ENCODE peak calls at places on chromosomes 6 and 20, in five cellular contexts. J, E, O, D and Q are unnamed samples.

GRCh38 chr20:62824476-62825287 is 7.8 kb downstream of the COL9A3 start:
- DNase-seq in J (peak), E (peak), O (peak), D (peak), Q (peak)

GRCh38 chr20:23086056-23086551 is at the start of gene CD93:
- DNase-seq in J (no peak), E (no peak), O (no peak), D (no peak), Q (peak)

GRCh38 chr6:161301338-161301737 is 27.5 kb upstream of the AGPAT4 start:
- DNase-seq in J (peak), E (no peak), O (peak), D (no peak), Q (no peak)

GRCh38 chr6:160263214-160263939 is 4.8 kb upstream of the SLC22A2 start:
- DNase-seq in J (peak), E (no peak), O (peak), D (no peak), Q (no peak)

GRCh38 chr20:56781108-56781739 is 152.1 kb downstream of the TFAP2C start:
- DNase-seq in J (peak), E (no peak), O (no peak), D (peak), Q (no peak)

GRCh38 chr6:150273457-150274309 is 95.1 kb upstream of the IYD start:
- DNase-seq in J (no peak), E (no peak), O (no peak), D (no peak), Q (no peak)

GRCh38 chr6:42194056-42194455 is 700 bp downstream of the GUCA1B start:
- DNase-seq in J (no peak), E (no peak), O (no peak), D (no peak), Q (no peak)

GRCh38 chr6:158411998-158412397 is 99.7 kb downstream of the TULP4 start:
- DNase-seq in J (no peak), E (no peak), O (no peak), D (no peak), Q (no peak)

GRCh38 chr20:19757973-19758887 is at the start of gene RIN2:
- DNase-seq in J (peak), E (peak), O (peak), D (peak), Q (peak)

GRCh38 chr6:35468980-35469710 is 944 bp downstream of the RPL10A start:
- DNase-seq in J (peak), E (no peak), O (no peak), D (no peak), Q (no peak)

DNA sequence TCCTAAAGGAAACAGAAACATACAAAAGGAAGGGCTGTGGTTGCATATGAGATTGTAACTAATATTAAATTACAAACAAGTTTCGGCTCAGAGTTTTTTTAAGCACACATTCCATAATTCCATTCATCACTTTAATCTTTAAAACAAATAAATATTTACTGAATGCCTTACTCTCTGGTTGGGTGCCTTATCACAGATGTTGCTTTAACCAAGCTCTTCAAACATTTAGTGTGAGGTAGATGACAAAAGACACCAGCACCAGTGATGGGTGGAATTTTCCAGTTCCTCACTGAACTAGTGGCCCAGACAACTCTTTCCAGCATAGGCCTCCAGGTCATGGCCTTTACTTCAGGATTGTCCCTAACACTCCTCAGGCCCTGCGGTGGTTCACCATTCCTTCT is 58.7 kb downstream of the ARHGAP18 start:
- DNase-seq in J (peak), E (no peak), O (no peak), D (no peak), Q (no peak)
- H3K4me3 ChIP-seq in J (no peak), E (no peak), O (no peak), D (no peak), Q (no peak)

GRCh38 chr6:6758915-6759654 is 170.6 kb downstream of the LY86 start:
- DNase-seq in J (peak), E (peak), O (peak), D (peak), Q (peak)
- H3K4me3 ChIP-seq in J (peak), E (no peak), O (no peak), D (no peak), Q (peak)

GRCh38 chr6:137734005-137734874 is 132.8 kb upstream of the TNFAIP3 start:
- DNase-seq in J (no peak), E (no peak), O (no peak), D (no peak), Q (no peak)

GRCh38 chr6:137736048-137736846 is 130.8 kb upstream of the TNFAIP3 start:
- DNase-seq in J (no peak), E (no peak), O (no peak), D (no peak), Q (no peak)

GRCh38 chr6:137733353-137733746 is 133.7 kb upstream of the TNFAIP3 start:
- DNase-seq in J (no peak), E (no peak), O (no peak), D (no peak), Q (no peak)

GRCh38 chr6:137736919-137737318 is 130.1 kb upstream of the TNFAIP3 start:
- DNase-seq in J (no peak), E (no peak), O (no peak), D (no peak), Q (no peak)

GRCh38 chr6:137734875-137735182 is 132.2 kb upstream of the TNFAIP3 start:
- DNase-seq in J (peak), E (no peak), O (no peak), D (no peak), Q (no peak)
- H3K4me3 ChIP-seq in J (no peak), E (no peak), O (no peak), D (no peak), Q (no peak)

GRCh38 chr6:155854787-155855186 is 399.1 kb upstream of the NOX3 start:
- DNase-seq in J (no peak), E (no peak), O (no peak), D (no peak), Q (no peak)
- H3K4me3 ChIP-seq in J (no peak), E (no peak), O (no peak), D (no peak), Q (no peak)

GRCh38 chr20:4008877-4009276 is 6.5 kb downstream of the RNF24 start:
- DNase-seq in J (no peak), E (no peak), O (no peak), D (no peak), Q (no peak)
- H3K4me3 ChIP-seq in J (no peak), E (no peak), O (no peak), D (no peak), Q (no peak)

GRCh38 chr20:33394718-33395117 is 6.6 kb downstream of the CDK5RAP1 start:
- DNase-seq in J (no peak), E (no peak), O (no peak), D (no peak), Q (no peak)

GRCh38 chr20:33401922-33402369 is 627 bp upstream of the CDK5RAP1 start:
- DNase-seq in J (peak), E (no peak), O (no peak), D (peak), Q (no peak)

GRCh38 chr20:33401042-33401921 is at the start of gene CDK5RAP1:
- DNase-seq in J (peak), E (peak), O (peak), D (peak), Q (peak)

GRCh38 chr20:33404281-33404680 is 3.0 kb upstream of the CDK5RAP1 start:
- DNase-seq in J (no peak), E (no peak), O (no peak), D (no peak), Q (no peak)

GRCh38 chr20:33399924-33400323 is 1.4 kb downstream of the CDK5RAP1 start:
- DNase-seq in J (peak), E (no peak), O (no peak), D (no peak), Q (no peak)
- H3K4me3 ChIP-seq in J (peak), E (peak), O (no peak), D (no peak), Q (peak)

GRCh38 chr6:99233219-99233618 is 116.3 kb downstream of the FAXC start:
- DNase-seq in J (no peak), E (no peak), O (no peak), D (no peak), Q (no peak)
- H3K4me3 ChIP-seq in J (no peak), E (no peak), O (no peak), D (no peak), Q (no peak)

DNA sequence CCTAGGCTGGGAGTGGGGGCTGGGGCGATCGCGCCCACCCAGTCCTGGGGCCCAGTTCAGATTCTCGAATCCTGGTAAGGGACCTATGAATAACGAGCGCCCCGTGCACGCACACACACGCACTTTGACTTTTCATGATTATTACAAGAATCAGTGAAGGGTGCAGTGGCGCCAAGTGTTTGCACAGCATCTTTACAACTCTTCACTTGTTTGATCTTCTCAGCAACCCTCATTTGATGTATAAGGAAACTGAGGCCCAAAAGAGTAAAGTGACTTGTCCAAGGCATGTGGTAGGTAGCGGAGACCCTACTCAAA is 863 bp upstream of the LRFN2 start:
- DNase-seq in J (no peak), E (no peak), O (no peak), D (no peak), Q (no peak)
- H3K4me3 ChIP-seq in J (no peak), E (peak), O (no peak), D (no peak), Q (peak)

DNA sequence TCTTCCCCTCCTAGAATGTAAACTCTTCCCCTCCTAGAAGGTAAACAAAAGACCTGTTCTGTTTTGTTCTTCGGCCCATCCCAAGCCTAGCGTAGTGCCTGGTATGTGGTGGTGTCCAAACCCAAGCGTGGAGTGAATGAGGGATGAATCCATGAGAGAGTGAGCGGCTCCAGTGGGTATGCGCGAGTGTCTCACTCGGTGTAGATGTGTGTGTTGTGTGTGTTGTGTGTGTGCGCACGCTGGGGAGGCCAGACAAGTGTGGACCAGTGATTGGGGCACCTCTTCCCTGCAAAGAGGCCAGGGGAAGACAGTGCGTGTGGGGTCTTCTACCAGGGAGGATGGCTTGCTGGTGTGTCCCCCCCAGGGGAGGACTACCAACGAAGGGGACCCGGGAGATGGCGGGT is 392 bp upstream of the SLC2A10 start:
- DNase-seq in J (no peak), E (peak), O (peak), D (no peak), Q (peak)
- H3K4me3 ChIP-seq in J (peak), E (peak), O (peak), D (no peak), Q (peak)

GRCh38 chr6:168209420-168209819 is 110.2 kb downstream of the DACT2 start:
- DNase-seq in J (no peak), E (no peak), O (no peak), D (no peak), Q (no peak)
- H3K4me3 ChIP-seq in J (no peak), E (no peak), O (no peak), D (no peak), Q (no peak)